ENCODE peak calls at places on chromosomes 2 and 18, in ten cellular contexts. O, Q, E, J, M, S, K, X, R and I are unnamed samples.

GRCh38 chr2:7943446-7943845 is 738.4 kb upstream of the ID2 start:
- DNase-seq in O (no peak), Q (no peak), E (no peak), J (no peak), M (no peak), S (no peak), K (no peak), X (no peak), R (no peak), I (no peak)

GRCh38 chr18:44458777-44459176 is 221.9 kb upstream of the SETBP1 start:
- DNase-seq in O (peak; percentile 77), Q (no peak), E (no peak), J (no peak), M (no peak), S (no peak), K (peak; percentile 32), X (no peak), R (no peak), I (no peak)

GRCh38 chr2:98479959-98480524 is 35.4 kb downstream of the INPP4A start:
- DNase-seq in O (peak; percentile 66), Q (no peak), E (peak; percentile 68), J (no peak), M (peak; percentile 78), S (peak; percentile 22), K (peak; percentile 62), X (peak; percentile 37), R (no peak), I (peak; percentile 63)

GRCh38 chr18:9902832-9903231 is 11.0 kb upstream of the VAPA start:
- DNase-seq in O (no peak), Q (no peak), E (no peak), J (no peak), M (no peak), S (no peak), K (no peak), X (no peak), R (no peak), I (no peak)

GRCh38 chr2:36459725-36460137 is 104.2 kb downstream of the CRIM1 start:
- DNase-seq in O (peak; percentile 72), Q (no peak), E (peak; percentile 14), J (no peak), M (no peak), S (no peak), K (peak; percentile 63), X (no peak), R (no peak), I (peak; percentile 32)

GRCh38 chr2:74740395-74741075 is 86.5 kb downstream of the SEMA4F start:
- DNase-seq in O (peak; percentile 97), Q (no peak), E (no peak), J (no peak), M (peak; percentile 29), S (no peak), K (peak; percentile 96), X (no peak), R (no peak), I (no peak)

GRCh38 chr18:63936156-63936931 is 12.8 kb upstream of the HMSD start:
- DNase-seq in O (peak; percentile 80), Q (peak; percentile 66), E (peak; percentile 84), J (peak; percentile 41), M (peak; percentile 76), S (peak; percentile 73), K (peak; percentile 45), X (peak; percentile 41), R (no peak), I (peak; percentile 75)

GRCh38 chr2:111050701-111051376 is 69.9 kb upstream of the BCL2L11 start:
- DNase-seq in O (no peak), Q (peak; percentile 74), E (no peak), J (no peak), M (peak; percentile 24), S (no peak), K (no peak), X (no peak), R (no peak), I (no peak)

GRCh38 chr2:8889978-8890377 is 52.6 kb upstream of the KIDINS220 start:
- DNase-seq in O (no peak), Q (no peak), E (no peak), J (no peak), M (no peak), S (no peak), K (peak; percentile 19), X (no peak), R (no peak), I (no peak)

GRCh38 chr2:190216829-190217228 is 102.8 kb downstream of the HIBCH start:
- DNase-seq in O (no peak), Q (no peak), E (peak; percentile 39), J (peak; percentile 2), M (peak; percentile 23), S (peak; percentile 33), K (no peak), X (no peak), R (no peak), I (peak; percentile 66)

GRCh38 chr2:177585234-177585863 is 192.8 kb downstream of the AGPS start:
- DNase-seq in O (no peak), Q (no peak), E (no peak), J (no peak), M (no peak), S (no peak), K (no peak), X (no peak), R (no peak), I (no peak)

GRCh38 chr18:60838677-60839076 is 466.1 kb upstream of the MC4R start:
- DNase-seq in O (peak; percentile 78), Q (no peak), E (peak; percentile 66), J (no peak), M (no peak), S (no peak), K (no peak), X (no peak), R (no peak), I (no peak)

GRCh38 chr2:26011990-26012856 is 21.7 kb upstream of the RAB10 start:
- DNase-seq in O (peak; percentile 73), Q (no peak), E (no peak), J (no peak), M (no peak), S (no peak), K (peak; percentile 81), X (no peak), R (no peak), I (peak; percentile 41)

GRCh38 chr2:113164930-113165585 is 8.7 kb upstream of the PSD4 start:
- DNase-seq in O (no peak), Q (no peak), E (no peak), J (no peak), M (no peak), S (no peak), K (no peak), X (no peak), R (no peak), I (no peak)

GRCh38 chr2:101089419-101089818 is 61.8 kb downstream of the TBC1D8 start:
- DNase-seq in O (no peak), Q (no peak), E (no peak), J (no peak), M (no peak), S (no peak), K (no peak), X (no peak), R (no peak), I (no peak)

GRCh38 chr2:210086292-210086691 is 83.9 kb downstream of the RPE start:
- DNase-seq in O (no peak), Q (no peak), E (no peak), J (no peak), M (no peak), S (no peak), K (peak; percentile 40), X (no peak), R (no peak), I (no peak)

GRCh38 chr2:126798276-126799140 is 100.2 kb upstream of the TEX51 start:
- DNase-seq in O (no peak), Q (peak; percentile 3), E (no peak), J (no peak), M (no peak), S (no peak), K (no peak), X (no peak), R (no peak), I (no peak)

GRCh38 chr2:102967451-102967850 is 205.6 kb downstream of the TMEM182 start:
- DNase-seq in O (peak; percentile 89), Q (no peak), E (no peak), J (no peak), M (no peak), S (no peak), K (no peak), X (no peak), R (no peak), I (no peak)

GRCh38 chr2:218832520-218832919 is 917 bp upstream of the PRKAG3 start:
- DNase-seq in O (peak; percentile 88), Q (no peak), E (no peak), J (no peak), M (no peak), S (no peak), K (no peak), X (no peak), R (no peak), I (no peak)

GRCh38 chr18:23825496-23825895 is 136.2 kb downstream of the LAMA3 start:
- DNase-seq in O (no peak), Q (no peak), E (no peak), J (no peak), M (no peak), S (no peak), K (no peak), X (no peak), R (no peak), I (no peak)

GRCh38 chr18:79772108-79772864 is 25.5 kb upstream of the KCNG2 start:
- DNase-seq in O (no peak), Q (no peak), E (no peak), J (no peak), M (no peak), S (no peak), K (no peak), X (no peak), R (no peak), I (no peak)

GRCh38 chr2:68500649-68501048 is 33.3 kb downstream of the APLF start:
- DNase-seq in O (no peak), Q (no peak), E (no peak), J (no peak), M (no peak), S (no peak), K (no peak), X (no peak), R (no peak), I (no peak)

GRCh38 chr2:240134956-240135520 is 1.1 kb downstream of the COPS9 start:
- DNase-seq in O (no peak), Q (no peak), E (no peak), J (no peak), M (no peak), S (no peak), K (no peak), X (no peak), R (no peak), I (no peak)

GRCh38 chr18:6820314-6820713 is 90.8 kb downstream of the ARHGAP28 start:
- DNase-seq in O (no peak), Q (no peak), E (no peak), J (no peak), M (no peak), S (no peak), K (no peak), X (no peak), R (no peak), I (no peak)

GRCh38 chr2:189527812-189528591 is 52.6 kb downstream of the SLC40A1 start:
- DNase-seq in O (no peak), Q (no peak), E (no peak), J (no peak), M (no peak), S (no peak), K (no peak), X (no peak), R (no peak), I (no peak)

GRCh38 chr2:195407782-195408181 is 249.2 kb upstream of the SLC39A10 start:
- DNase-seq in O (peak; percentile 33), Q (no peak), E (no peak), J (no peak), M (no peak), S (no peak), K (peak; percentile 66), X (no peak), R (no peak), I (no peak)

GRCh38 chr2:223643310-223643709 is 41.1 kb upstream of the SCG2 start:
- DNase-seq in O (no peak), Q (no peak), E (no peak), J (no peak), M (no peak), S (no peak), K (peak; percentile 24), X (no peak), R (no peak), I (no peak)

GRCh38 chr2:197310940-197311485 is 433 bp upstream of the ANKRD44 start:
- DNase-seq in O (peak; percentile 17), Q (no peak), E (no peak), J (no peak), M (no peak), S (no peak), K (no peak), X (no peak), R (no peak), I (no peak)